ENCODE peak calls at places on chromosomes 3 and 15, in nine cellular contexts. One of them, this sample, is unnamed. For H3K36me3, the result is how much of the 10 kb centered on the place peaks cover.

GRCh38 chr3:29064085-29064484 is 216.8 kb upstream of the RBMS3 start:
- DNase-seq in BJ: peak
- DNase-seq in MG63: no peak
- DNase-seq in kidney epithelial cell: no peak
- DNase-seq in IMR-90: peak
- DNase-seq in CD8-positive, alpha-beta T cell: no peak
- DNase-seq in CD4-positive, alpha-beta memory T cell: no peak
- DNase-seq in SJSA1: no peak
- DNase-seq in WERI-Rb-1: no peak
- DNase-seq in this sample: no peak

GRCh38 chr3:45985532-45986302 is 9.9 kb downstream of the FYCO1 start:
- DNase-seq in BJ: no peak
- DNase-seq in MG63: peak
- DNase-seq in kidney epithelial cell: no peak
- DNase-seq in IMR-90: peak
- DNase-seq in CD8-positive, alpha-beta T cell: no peak
- DNase-seq in CD4-positive, alpha-beta memory T cell: no peak
- DNase-seq in SJSA1: no peak
- DNase-seq in WERI-Rb-1: no peak
- DNase-seq in this sample: no peak

GRCh38 chr3:190036631-190037030 is 84.1 kb downstream of the P3H2 start:
- DNase-seq in BJ: no peak
- DNase-seq in MG63: no peak
- DNase-seq in kidney epithelial cell: no peak
- DNase-seq in IMR-90: peak
- DNase-seq in CD8-positive, alpha-beta T cell: no peak
- DNase-seq in CD4-positive, alpha-beta memory T cell: no peak
- DNase-seq in SJSA1: no peak
- DNase-seq in WERI-Rb-1: no peak
- DNase-seq in this sample: no peak

GRCh38 chr3:112776000-112776399 is 70.7 kb downstream of the CD200R1L start:
- DNase-seq in BJ: no peak
- DNase-seq in MG63: peak
- DNase-seq in kidney epithelial cell: no peak
- DNase-seq in IMR-90: peak
- DNase-seq in CD8-positive, alpha-beta T cell: no peak
- DNase-seq in CD4-positive, alpha-beta memory T cell: no peak
- DNase-seq in SJSA1: no peak
- DNase-seq in WERI-Rb-1: no peak
- DNase-seq in this sample: no peak

GRCh38 chr3:123602325-123602724 is 17.5 kb upstream of the HACD2 start:
- DNase-seq in BJ: peak
- DNase-seq in MG63: peak
- DNase-seq in kidney epithelial cell: no peak
- DNase-seq in IMR-90: peak
- DNase-seq in CD8-positive, alpha-beta T cell: no peak
- DNase-seq in CD4-positive, alpha-beta memory T cell: no peak
- DNase-seq in SJSA1: peak
- DNase-seq in WERI-Rb-1: no peak
- DNase-seq in this sample: no peak

GRCh38 chr3:174221155-174221554 is 638.0 kb upstream of the NAALADL2 start:
- DNase-seq in BJ: no peak
- DNase-seq in MG63: no peak
- DNase-seq in kidney epithelial cell: no peak
- DNase-seq in IMR-90: no peak
- DNase-seq in CD8-positive, alpha-beta T cell: no peak
- DNase-seq in CD4-positive, alpha-beta memory T cell: no peak
- DNase-seq in SJSA1: no peak
- DNase-seq in WERI-Rb-1: no peak
- DNase-seq in this sample: no peak

GRCh38 chr15:43250785-43251184 is 15.9 kb downstream of the TGM5 start:
- DNase-seq in BJ: no peak
- DNase-seq in MG63: no peak
- DNase-seq in kidney epithelial cell: no peak
- DNase-seq in IMR-90: no peak
- DNase-seq in CD8-positive, alpha-beta T cell: no peak
- DNase-seq in CD4-positive, alpha-beta memory T cell: no peak
- DNase-seq in SJSA1: no peak
- DNase-seq in WERI-Rb-1: no peak
- DNase-seq in this sample: no peak

GRCh38 chr15:74038707-74039655 is 43.4 kb downstream of the GOLGA6A start:
- DNase-seq in BJ: no peak
- DNase-seq in MG63: no peak
- DNase-seq in kidney epithelial cell: no peak
- DNase-seq in IMR-90: peak
- DNase-seq in CD8-positive, alpha-beta T cell: no peak
- DNase-seq in CD4-positive, alpha-beta memory T cell: no peak
- DNase-seq in SJSA1: no peak
- DNase-seq in WERI-Rb-1: no peak
- DNase-seq in this sample: no peak

GRCh38 chr3:133937061-133937686 is 41.5 kb upstream of the RAB6B start:
- DNase-seq in BJ: no peak
- DNase-seq in MG63: no peak
- DNase-seq in kidney epithelial cell: no peak
- DNase-seq in IMR-90: no peak
- DNase-seq in CD8-positive, alpha-beta T cell: no peak
- DNase-seq in CD4-positive, alpha-beta memory T cell: no peak
- DNase-seq in SJSA1: no peak
- DNase-seq in WERI-Rb-1: no peak
- DNase-seq in this sample: peak

GRCh38 chr3:130480736-130481135 is 36.2 kb upstream of the COL6A6 start:
- DNase-seq in BJ: no peak
- DNase-seq in MG63: peak
- DNase-seq in kidney epithelial cell: no peak
- DNase-seq in IMR-90: peak
- DNase-seq in CD8-positive, alpha-beta T cell: no peak
- DNase-seq in CD4-positive, alpha-beta memory T cell: no peak
- DNase-seq in SJSA1: no peak
- DNase-seq in WERI-Rb-1: peak
- DNase-seq in this sample: peak

GRCh38 chr3:69671082-69671952 is 67.9 kb upstream of the MITF start:
- DNase-seq in BJ: no peak
- DNase-seq in MG63: no peak
- DNase-seq in kidney epithelial cell: no peak
- DNase-seq in IMR-90: peak
- DNase-seq in CD8-positive, alpha-beta T cell: no peak
- DNase-seq in CD4-positive, alpha-beta memory T cell: no peak
- DNase-seq in SJSA1: no peak
- DNase-seq in WERI-Rb-1: no peak
- DNase-seq in this sample: peak

GRCh38 chr3:136840252-136840651 is 21.3 kb downstream of the SLC35G2 start:
- DNase-seq in BJ: no peak
- DNase-seq in MG63: no peak
- DNase-seq in kidney epithelial cell: no peak
- DNase-seq in IMR-90: no peak
- DNase-seq in CD8-positive, alpha-beta T cell: no peak
- DNase-seq in CD4-positive, alpha-beta memory T cell: no peak
- DNase-seq in SJSA1: no peak
- DNase-seq in WERI-Rb-1: no peak
- DNase-seq in this sample: no peak

GRCh38 chr3:179769411-179770247 is 116.8 kb downstream of the USP13 start:
- DNase-seq in BJ: no peak
- DNase-seq in MG63: no peak
- DNase-seq in kidney epithelial cell: no peak
- DNase-seq in IMR-90: no peak
- DNase-seq in CD8-positive, alpha-beta T cell: no peak
- DNase-seq in CD4-positive, alpha-beta memory T cell: no peak
- DNase-seq in SJSA1: no peak
- DNase-seq in WERI-Rb-1: no peak
- DNase-seq in this sample: no peak

GRCh38 chr15:85374831-85375230 is 5.6 kb upstream of the AKAP13 start:
- DNase-seq in BJ: no peak
- DNase-seq in MG63: no peak
- DNase-seq in kidney epithelial cell: no peak
- DNase-seq in IMR-90: no peak
- DNase-seq in CD8-positive, alpha-beta T cell: no peak
- DNase-seq in CD4-positive, alpha-beta memory T cell: no peak
- DNase-seq in SJSA1: no peak
- DNase-seq in WERI-Rb-1: no peak
- DNase-seq in this sample: no peak

DNA sequence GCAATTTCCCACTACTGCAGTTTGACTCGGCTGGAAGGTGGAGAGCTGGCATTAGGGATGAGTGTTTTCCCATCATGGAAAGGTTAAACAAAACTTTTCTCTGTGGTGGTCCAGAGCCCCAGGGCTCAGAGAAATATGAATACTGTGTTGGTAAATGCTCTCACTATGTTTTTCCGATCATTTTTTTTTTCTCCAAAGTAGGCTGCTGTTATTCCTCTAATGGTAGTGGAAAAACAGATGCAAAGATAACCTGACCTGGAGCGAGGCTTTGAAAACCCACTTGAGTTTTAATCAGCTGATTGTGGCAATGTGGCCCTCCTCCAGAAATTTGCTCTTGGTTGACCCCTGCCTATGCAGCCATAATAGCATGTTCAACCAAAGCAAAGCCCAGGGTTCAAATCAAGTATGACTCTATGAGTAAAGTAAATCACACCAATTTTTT is 320.8 kb upstream of the CTNNB1 start:
- DNase-seq in BJ: no peak
- DNase-seq in MG63: no peak
- DNase-seq in kidney epithelial cell: no peak
- DNase-seq in IMR-90: no peak
- DNase-seq in CD8-positive, alpha-beta T cell: no peak
- DNase-seq in CD4-positive, alpha-beta memory T cell: no peak
- DNase-seq in SJSA1: no peak
- DNase-seq in WERI-Rb-1: no peak
- DNase-seq in this sample: no peak
- H3K4me3 ChIP-seq in BJ: no peak
- H3K4me3 ChIP-seq in MG63: no peak
- H3K4me3 ChIP-seq in kidney epithelial cell: no peak
- H3K4me3 ChIP-seq in IMR-90: no peak
- H3K4me3 ChIP-seq in CD8-positive, alpha-beta T cell: no peak
- H3K4me3 ChIP-seq in CD4-positive, alpha-beta memory T cell: no peak
- H3K4me3 ChIP-seq in SJSA1: no peak
- H3K4me3 ChIP-seq in WERI-Rb-1: no peak
- H3K4me3 ChIP-seq in this sample: no peak

GRCh38 chr3:125019271-125019670 is 36.5 kb downstream of the HEG1 start:
- DNase-seq in BJ: no peak
- DNase-seq in MG63: no peak
- DNase-seq in kidney epithelial cell: no peak
- DNase-seq in IMR-90: no peak
- DNase-seq in CD8-positive, alpha-beta T cell: no peak
- DNase-seq in CD4-positive, alpha-beta memory T cell: no peak
- DNase-seq in SJSA1: no peak
- DNase-seq in WERI-Rb-1: no peak
- DNase-seq in this sample: no peak
- H3K36me3 ChIP-seq in BJ: under half
- H3K36me3 ChIP-seq in MG63: half or more
- H3K36me3 ChIP-seq in kidney epithelial cell: under half
- H3K36me3 ChIP-seq in IMR-90: half or more
- H3K36me3 ChIP-seq in CD8-positive, alpha-beta T cell: under half
- H3K36me3 ChIP-seq in CD4-positive, alpha-beta memory T cell: under half
- H3K36me3 ChIP-seq in SJSA1: half or more
- H3K36me3 ChIP-seq in WERI-Rb-1: half or more
- H3K36me3 ChIP-seq in this sample: under half

GRCh38 chr3:66450389-66451022 is 50.3 kb downstream of the LRIG1 start:
- DNase-seq in BJ: no peak
- DNase-seq in MG63: peak
- DNase-seq in kidney epithelial cell: no peak
- DNase-seq in IMR-90: peak
- DNase-seq in CD8-positive, alpha-beta T cell: no peak
- DNase-seq in CD4-positive, alpha-beta memory T cell: no peak
- DNase-seq in SJSA1: no peak
- DNase-seq in WERI-Rb-1: no peak
- DNase-seq in this sample: no peak
- H3K4me3 ChIP-seq in BJ: no peak
- H3K4me3 ChIP-seq in MG63: no peak
- H3K4me3 ChIP-seq in kidney epithelial cell: no peak
- H3K4me3 ChIP-seq in IMR-90: no peak
- H3K4me3 ChIP-seq in CD8-positive, alpha-beta T cell: no peak
- H3K4me3 ChIP-seq in CD4-positive, alpha-beta memory T cell: no peak
- H3K4me3 ChIP-seq in SJSA1: no peak
- H3K4me3 ChIP-seq in WERI-Rb-1: no peak
- H3K4me3 ChIP-seq in this sample: no peak

GRCh38 chr15:90959028-90959595 is 4.4 kb downstream of the RCCD1 start:
- DNase-seq in BJ: no peak
- DNase-seq in MG63: no peak
- DNase-seq in kidney epithelial cell: no peak
- DNase-seq in IMR-90: no peak
- DNase-seq in CD8-positive, alpha-beta T cell: no peak
- DNase-seq in CD4-positive, alpha-beta memory T cell: no peak
- DNase-seq in SJSA1: no peak
- DNase-seq in WERI-Rb-1: no peak
- DNase-seq in this sample: no peak

GRCh38 chr15:90962021-90962420 is 7.3 kb downstream of the RCCD1 start:
- DNase-seq in BJ: no peak
- DNase-seq in MG63: no peak
- DNase-seq in kidney epithelial cell: no peak
- DNase-seq in IMR-90: no peak
- DNase-seq in CD8-positive, alpha-beta T cell: no peak
- DNase-seq in CD4-positive, alpha-beta memory T cell: no peak
- DNase-seq in SJSA1: no peak
- DNase-seq in WERI-Rb-1: no peak
- DNase-seq in this sample: no peak

GRCh38 chr15:90960316-90961091 is 5.8 kb downstream of the RCCD1 start:
- DNase-seq in BJ: no peak
- DNase-seq in MG63: no peak
- DNase-seq in kidney epithelial cell: no peak
- DNase-seq in IMR-90: no peak
- DNase-seq in CD8-positive, alpha-beta T cell: no peak
- DNase-seq in CD4-positive, alpha-beta memory T cell: no peak
- DNase-seq in SJSA1: no peak
- DNase-seq in WERI-Rb-1: no peak
- DNase-seq in this sample: no peak

GRCh38 chr15:90957791-90958190 is 3.1 kb downstream of the RCCD1 start:
- DNase-seq in BJ: no peak
- DNase-seq in MG63: no peak
- DNase-seq in kidney epithelial cell: no peak
- DNase-seq in IMR-90: no peak
- DNase-seq in CD8-positive, alpha-beta T cell: no peak
- DNase-seq in CD4-positive, alpha-beta memory T cell: no peak
- DNase-seq in SJSA1: no peak
- DNase-seq in WERI-Rb-1: no peak
- DNase-seq in this sample: peak

GRCh38 chr15:90959894-90960293 is 5.2 kb downstream of the RCCD1 start:
- DNase-seq in BJ: no peak
- DNase-seq in MG63: peak
- DNase-seq in kidney epithelial cell: no peak
- DNase-seq in IMR-90: peak
- DNase-seq in CD8-positive, alpha-beta T cell: no peak
- DNase-seq in CD4-positive, alpha-beta memory T cell: no peak
- DNase-seq in SJSA1: no peak
- DNase-seq in WERI-Rb-1: no peak
- DNase-seq in this sample: no peak
- H3K36me3 ChIP-seq in BJ: under half
- H3K36me3 ChIP-seq in MG63: half or more
- H3K36me3 ChIP-seq in kidney epithelial cell: under half
- H3K36me3 ChIP-seq in IMR-90: under half
- H3K36me3 ChIP-seq in CD8-positive, alpha-beta T cell: under half
- H3K36me3 ChIP-seq in CD4-positive, alpha-beta memory T cell: under half
- H3K36me3 ChIP-seq in SJSA1: half or more
- H3K36me3 ChIP-seq in WERI-Rb-1: half or more
- H3K36me3 ChIP-seq in this sample: under half

This sample was measured in H7.